ENCODE peak calls at places on chromosomes 5 and 9, in seven cellular contexts. E is foreskin fibroblast, K is brain microvascular endothelial cell, F is HFFc6, Q is HL-60, H is BE2C, V is Calu3. C is an unnamed sample.

GRCh38 chr5:73388371-73388684 is 60.2 kb downstream of the FOXD1 start:
- DNase-seq in Q (no peak), E (peak), K (no peak), V (no peak), F (no peak), H (no peak), C (no peak)

GRCh38 chr9:5838884-5839571 is 6.1 kb upstream of the ERMP1 start:
- DNase-seq in V (peak), E (peak), H (no peak), Q (no peak), K (peak), F (peak), C (no peak)

GRCh38 chr9:130933114-130934046 is 5.7 kb downstream of the FIBCD1 start:
- DNase-seq in K (peak), F (peak), E (peak), Q (no peak), V (no peak), H (peak), C (no peak)

GRCh38 chr5:158074992-158075769 is 216.2 kb upstream of the CLINT1 start:
- DNase-seq in F (peak), H (peak), Q (peak), K (peak), E (peak), V (peak), C (peak)

GRCh38 chr9:91949293-91949945 is 609 bp downstream of the ROR2 start:
- DNase-seq in F (no peak), Q (no peak), V (no peak), K (no peak), E (peak), H (peak), C (no peak)

GRCh38 chr5:10920400-10920799 is 159.4 kb upstream of the DAP start:
- DNase-seq in Q (no peak), F (no peak), K (no peak), E (no peak), V (no peak), H (no peak), C (no peak)

GRCh38 chr5:69491838-69492390 is 676 bp upstream of the OCLN start:
- DNase-seq in H (no peak), V (no peak), Q (no peak), F (no peak), E (peak), K (no peak), C (no peak)

GRCh38 chr5:108345541-108346171 is 36.2 kb downstream of the FBXL17 start:
- DNase-seq in V (no peak), F (peak), H (no peak), E (peak), K (no peak), Q (no peak), C (no peak)

GRCh38 chr5:16886366-16886736 is 49.7 kb downstream of the MYO10 start:
- DNase-seq in F (peak), E (peak), K (peak), H (no peak), Q (no peak), V (no peak), C (no peak)

GRCh38 chr9:127168756-127169506 is 46.5 kb upstream of the ANGPTL2 start:
- DNase-seq in F (no peak), Q (no peak), K (no peak), H (no peak), V (no peak), E (no peak), C (no peak)

GRCh38 chr9:16501098-16501663 is 369.3 kb downstream of the BNC2 start:
- DNase-seq in K (no peak), E (peak), V (no peak), Q (no peak), F (peak), H (no peak), C (no peak)

GRCh38 chr5:108818613-108819272 is 71.0 kb downstream of the FER start:
- DNase-seq in K (peak), E (peak), H (no peak), V (no peak), Q (no peak), F (peak), C (no peak)

GRCh38 chr9:105311317-105311716 is 66.9 kb downstream of the SLC44A1 start:
- DNase-seq in H (no peak), E (peak), V (no peak), K (no peak), Q (no peak), F (no peak), C (no peak)

GRCh38 chr5:105504-106080 is 13.6 kb downstream of the PLEKHG4B start:
- DNase-seq in H (no peak), F (no peak), V (no peak), Q (no peak), K (no peak), E (no peak), C (no peak)

GRCh38 chr5:125113328-125113727 is 366.9 kb upstream of the ZNF608 start:
- DNase-seq in H (no peak), E (peak), V (no peak), K (no peak), F (no peak), Q (no peak), C (no peak)

GRCh38 chr5:150946351-150946905 is 41.6 kb upstream of the ZNF300 start:
- DNase-seq in F (no peak), K (peak), V (no peak), H (no peak), E (peak), Q (no peak), C (peak)

GRCh38 chr5:106314221-106314824 is 1356.4 kb downstream of the EFNA5 start:
- DNase-seq in H (no peak), V (no peak), E (peak), F (no peak), K (no peak), Q (no peak), C (no peak)

GRCh38 chr5:108670591-108671335 is 76.9 kb upstream of the FER start:
- DNase-seq in F (no peak), K (no peak), H (no peak), V (peak), Q (no peak), E (no peak), C (no peak)

GRCh38 chr5:139670369-139671095 is 22.4 kb downstream of the CXXC5 start:
- DNase-seq in Q (peak), F (no peak), K (no peak), V (no peak), H (no peak), E (no peak), C (peak)

GRCh38 chr5:112479418-112479817 is 60.3 kb upstream of the EPB41L4A start:
- DNase-seq in V (peak), K (peak), H (no peak), F (peak), Q (no peak), E (peak), C (no peak)

GRCh38 chr5:97714426-97714825 is 531.4 kb upstream of the RIOK2 start:
- DNase-seq in H (no peak), V (no peak), K (no peak), Q (no peak), E (no peak), F (no peak), C (no peak)

GRCh38 chr5:152063004-152063403 is 138.4 kb upstream of the GLRA1 start:
- DNase-seq in K (no peak), Q (no peak), F (no peak), E (no peak), H (no peak), V (no peak), C (no peak)

GRCh38 chr5:139849942-139850341 is 54.3 kb downstream of the PSD2 start:
- DNase-seq in F (no peak), Q (no peak), V (no peak), K (no peak), H (peak), E (no peak), C (no peak)

GRCh38 chr5:10746711-10747110 is 14.3 kb downstream of the DAP start:
- DNase-seq in F (no peak), E (no peak), V (peak), H (no peak), K (no peak), Q (peak), C (no peak)

GRCh38 chr9:137485343-137486140 is 26.4 kb upstream of the NSMF start:
- DNase-seq in H (no peak), V (no peak), E (no peak), K (no peak), F (no peak), Q (no peak), C (no peak)

GRCh38 chr9:77802512-77803293 is 154.6 kb upstream of the GNA14 start:
- DNase-seq in V (no peak), K (no peak), E (no peak), Q (no peak), F (no peak), H (no peak), C (no peak)

DNA sequence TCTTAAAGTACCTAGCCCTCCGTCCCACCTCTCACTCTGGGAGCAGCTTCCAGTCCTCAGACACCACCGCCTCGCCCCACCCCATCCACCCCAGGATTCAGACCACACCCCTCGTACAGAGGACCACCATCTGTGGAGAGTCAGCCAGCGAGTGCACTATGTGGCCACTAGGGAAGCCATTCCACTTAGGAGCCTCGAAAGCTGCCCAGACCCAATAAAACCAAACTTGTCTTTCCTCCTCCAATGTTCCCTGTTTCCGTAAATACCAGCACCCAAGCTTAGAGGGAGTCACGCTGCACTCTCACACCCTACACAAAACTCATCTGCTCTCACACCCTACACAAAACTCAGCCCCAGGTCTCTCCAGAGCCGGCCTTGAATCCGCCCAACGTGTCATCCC is 1.9 kb downstream of the GCNT4 start:
- DNase-seq in V (peak), K (no peak), Q (no peak), E (peak), F (no peak), H (peak), C (peak)
- TF ChIP-seq CTCF in V (no peak), K (peak), Q (no peak), E (peak), F (no peak), H (peak), C (no peak)

DNA sequence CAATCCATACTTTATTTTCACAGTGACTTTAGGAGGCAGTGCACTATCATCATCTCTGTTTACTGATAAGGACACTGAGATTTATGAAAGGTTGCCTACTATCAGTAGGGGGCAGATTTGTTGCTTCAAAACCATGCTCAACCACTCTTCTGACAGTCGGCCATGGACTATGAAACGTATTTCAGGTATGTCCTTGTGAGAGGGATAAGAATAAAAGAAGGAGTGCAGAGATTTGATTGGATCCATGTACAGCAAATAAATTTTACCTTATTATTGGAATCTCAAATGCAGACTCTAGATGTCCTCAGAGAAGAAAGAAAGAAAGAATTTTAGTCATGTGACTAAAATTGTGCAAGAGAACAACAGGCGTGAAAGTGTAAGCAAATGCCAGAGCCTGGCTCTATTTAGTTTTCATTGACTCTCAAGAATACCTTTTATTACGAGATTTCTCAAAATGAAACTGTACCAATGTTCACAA is 296.6 kb upstream of the RASA1 start:
- DNase-seq in K (peak), Q (no peak), H (no peak), E (peak), F (peak), V (peak), C (no peak)
- TF ChIP-seq CTCF in K (peak), Q (no peak), H (peak), E (peak), F (peak), V (no peak), C (peak)

GRCh38 chr9:2241875-2242741 is 227.0 kb downstream of the SMARCA2 start:
- DNase-seq in V (peak), H (peak), K (peak), F (peak), Q (peak), E (peak), C (peak)
- TF ChIP-seq CTCF in V (no peak), H (peak), K (no peak), F (peak), Q (no peak), E (no peak), C (no peak)

GRCh38 chr5:171418982-171419662 is at the start of gene FGF18:
- DNase-seq in F (peak), E (peak), Q (no peak), V (peak), H (peak), K (peak), C (peak)
- TF ChIP-seq CTCF in F (peak), E (no peak), Q (no peak), V (no peak), H (no peak), K (no peak), C (peak)

C was measured in activated CD8-positive, alpha-beta T cell treated with anti-CD3 and anti-CD28 coated beads for 36 hours.